ENCODE peak calls at places on chromosomes 6 and 20, in ten cellular contexts. Q is amygdala; K is stimulated activated CD8-positive, alpha-beta memory T cell treated with anti-CD3 and anti-CD28 coated beads, Interleukin-4, amount 100 ng/mL, for 24 hours; T is CD4-positive, alpha-beta T cell; M is esophagus muscularis mucosa; X is left ventricle myocardium superior; U is aorta; W is naive thymus-derived CD4-positive, alpha-beta T cell; D is epithelial cell of prostate; S is activated T-cell treated with anti-CD3 and anti-CD28 coated beads for 24 hours. B is an unnamed sample.

GRCh38 chr6:142902636-142903053 is 42.3 kb downstream of the HIVEP2 start:
- DNase-seq in Q (no peak), K (peak), T (peak), M (no peak), X (peak), U (peak), W (peak), D (peak), S (peak), B (peak)

GRCh38 chr6:15893556-15894253 is 230.9 kb upstream of the DTNBP1 start:
- DNase-seq in Q (no peak), K (no peak), T (no peak), M (no peak), X (no peak), U (no peak), W (no peak), D (no peak), S (no peak), B (no peak)

GRCh38 chr6:170522565-170523183 is 30.4 kb downstream of the PSMB1 start:
- DNase-seq in Q (no peak), K (no peak), T (no peak), M (no peak), X (no peak), U (no peak), W (no peak), D (no peak), S (no peak), B (no peak)

GRCh38 chr20:49892260-49893216 is 22.8 kb downstream of the SPATA2 start:
- DNase-seq in Q (no peak), K (no peak), T (no peak), M (no peak), X (peak), U (peak), W (no peak), D (no peak), S (no peak), B (no peak)

GRCh38 chr20:300345-300744 is 3.0 kb downstream of the ZCCHC3 start:
- DNase-seq in Q (no peak), K (no peak), T (no peak), M (no peak), X (no peak), U (peak), W (no peak), D (no peak), S (no peak), B (no peak)

GRCh38 chr6:26329763-26330511 is 35.1 kb upstream of the BTN3A2 start:
- DNase-seq in Q (no peak), K (peak), T (no peak), M (no peak), X (no peak), U (no peak), W (peak), D (no peak), S (peak), B (no peak)

GRCh38 chr6:20319520-20320357 is 81.9 kb upstream of the E2F3 start:
- DNase-seq in Q (no peak), K (peak), T (peak), M (no peak), X (peak), U (no peak), W (peak), D (no peak), S (peak), B (no peak)

GRCh38 chr6:39918831-39919230 is 15.4 kb downstream of the MOCS1 start:
- DNase-seq in Q (no peak), K (no peak), T (no peak), M (no peak), X (no peak), U (no peak), W (no peak), D (no peak), S (no peak), B (no peak)

GRCh38 chr6:134466751-134467525 is 149.0 kb upstream of the SGK1 start:
- DNase-seq in Q (no peak), K (no peak), T (no peak), M (no peak), X (no peak), U (no peak), W (no peak), D (no peak), S (no peak), B (no peak)

GRCh38 chr6:15527838-15528617 is 134.8 kb downstream of the DTNBP1 start:
- DNase-seq in Q (no peak), K (no peak), T (no peak), M (no peak), X (no peak), U (no peak), W (no peak), D (no peak), S (no peak), B (no peak)

GRCh38 chr6:99609839-99610489 is 3.3 kb downstream of the PRDM13 start:
- DNase-seq in Q (no peak), K (no peak), T (no peak), M (no peak), X (no peak), U (no peak), W (no peak), D (no peak), S (no peak), B (no peak)

GRCh38 chr6:136586295-136586694 is 36.1 kb upstream of the MAP7 start:
- DNase-seq in Q (no peak), K (no peak), T (no peak), M (no peak), X (no peak), U (no peak), W (no peak), D (no peak), S (no peak), B (peak)

GRCh38 chr6:37501632-37502466 is 2.2 kb upstream of the CCDC167 start:
- DNase-seq in Q (no peak), K (no peak), T (no peak), M (no peak), X (no peak), U (peak), W (no peak), D (no peak), S (no peak), B (no peak)

GRCh38 chr6:108726726-108727339 is 121.4 kb upstream of the ARMC2 start:
- DNase-seq in Q (no peak), K (no peak), T (no peak), M (no peak), X (no peak), U (no peak), W (no peak), D (no peak), S (no peak), B (no peak)

GRCh38 chr6:37131960-37132253 is 38.0 kb upstream of the PIM1 start:
- DNase-seq in Q (no peak), K (no peak), T (no peak), M (no peak), X (no peak), U (no peak), W (no peak), D (no peak), S (no peak), B (no peak)

GRCh38 chr20:4112490-4113420 is 97.4 kb upstream of the RNF24 start:
- DNase-seq in Q (no peak), K (no peak), T (no peak), M (no peak), X (peak), U (no peak), W (no peak), D (no peak), S (no peak), B (no peak)

GRCh38 chr6:300494-301198 is 8.4 kb downstream of the DUSP22 start:
- DNase-seq in Q (no peak), K (no peak), T (no peak), M (no peak), X (no peak), U (no peak), W (no peak), D (no peak), S (no peak), B (no peak)

GRCh38 chr6:40634429-40634828 is 47.3 kb upstream of the LRFN2 start:
- DNase-seq in Q (no peak), K (no peak), T (no peak), M (no peak), X (no peak), U (no peak), W (no peak), D (no peak), S (no peak), B (no peak)

GRCh38 chr6:165745492-165745891 is 82.5 kb upstream of the PDE10A start:
- DNase-seq in Q (no peak), K (no peak), T (no peak), M (no peak), X (no peak), U (no peak), W (no peak), D (no peak), S (no peak), B (no peak)

GRCh38 chr20:53889411-53890148 is 180.8 kb downstream of the BCAS1 start:
- DNase-seq in Q (no peak), K (no peak), T (no peak), M (no peak), X (no peak), U (no peak), W (no peak), D (no peak), S (no peak), B (no peak)

GRCh38 chr20:58682656-58683055 is 9.9 kb upstream of the NPEPL1 start:
- DNase-seq in Q (no peak), K (no peak), T (no peak), M (no peak), X (no peak), U (no peak), W (no peak), D (peak), S (no peak), B (no peak)

GRCh38 chr20:61589055-61589385 is 337.0 kb downstream of the CDH4 start:
- DNase-seq in Q (no peak), K (no peak), T (no peak), M (no peak), X (no peak), U (no peak), W (no peak), D (no peak), S (no peak), B (peak)

B was measured in GM04504.